ENCODE peak calls at places on chromosomes 11 and 22, in four cellular contexts. U is astrocyte of the cerebellum; A is fibroblast of mammary gland; F is activated CD8-positive, alpha-beta memory T cell treated with anti-CD3 and anti-CD28 coated beads for 24 hours. B is an unnamed sample.

GRCh38 chr11:45096636-45097035 is 49.8 kb upstream of the PRDM11 start:
- DNase-seq in U (no peak), A (no peak), F (peak), B (no peak)

GRCh38 chr11:7536102-7536501 is 22.3 kb downstream of the PPFIBP2 start:
- DNase-seq in U (no peak), F (no peak), A (no peak), B (no peak)

GRCh38 chr11:3738241-3738640 is 59.1 kb downstream of the NUP98 start:
- DNase-seq in A (peak), F (no peak), U (no peak), B (no peak)

GRCh38 chr11:112157274-112157766 is 6.6 kb downstream of the IL18 start:
- DNase-seq in U (peak), F (no peak), A (peak), B (no peak)

GRCh38 chr22:33105501-33105911 is 47.3 kb upstream of the SYN3 start:
- DNase-seq in A (peak), F (no peak), U (no peak), B (no peak)

GRCh38 chr22:24768537-24769374 is 5.8 kb downstream of the PIWIL3 start:
- DNase-seq in A (peak), U (peak), F (peak), B (peak)

GRCh38 chr22:19122143-19122751 is at the start of gene DGCR2:
- DNase-seq in U (peak), A (peak), F (peak), B (peak)

GRCh38 chr22:45441158-45441557 is 27.7 kb downstream of the RIBC2 start:
- DNase-seq in F (no peak), U (peak), A (peak), B (peak)

GRCh38 chr11:70116386-70117077 is 38.4 kb downstream of the ANO1 start:
- DNase-seq in U (no peak), F (no peak), A (no peak), B (no peak)

GRCh38 chr11:67060111-67060522 is 3.5 kb downstream of the RHOD start:
- DNase-seq in A (no peak), F (no peak), U (no peak), B (no peak)

GRCh38 chr11:89736566-89736965 is 26.5 kb downstream of the TRIM77 start:
- DNase-seq in A (no peak), U (no peak), F (no peak), B (no peak)